ENCODE peak calls at places on chromosome 15, in ten cellular contexts. One of them, this sample, is unnamed.

GRCh38 chr15:48371550-48371949 is 40.3 kb downstream of the DUT start:
- DNase-seq in brain microvascular endothelial cell: no peak
- DNase-seq in ovary: no peak
- DNase-seq in CD4-positive, alpha-beta T cell: no peak
- DNase-seq in pancreas: no peak
- DNase-seq in cardiac muscle cell: no peak
- DNase-seq in GM23248: no peak
- DNase-seq in substantia nigra: no peak
- DNase-seq in PC-3: no peak
- DNase-seq in HL-60: no peak
- DNase-seq in this sample: no peak

GRCh38 chr15:49225572-49226281 is 55.7 kb downstream of the GALK2 start:
- DNase-seq in brain microvascular endothelial cell: peak; percentile 43
- DNase-seq in ovary: no peak
- DNase-seq in CD4-positive, alpha-beta T cell: no peak
- DNase-seq in pancreas: peak; percentile 27
- DNase-seq in cardiac muscle cell: peak; percentile 81
- DNase-seq in GM23248: peak; percentile 18
- DNase-seq in substantia nigra: no peak
- DNase-seq in PC-3: peak; percentile 20
- DNase-seq in HL-60: no peak
- DNase-seq in this sample: peak; percentile 39

GRCh38 chr15:48796930-48797329 is 13.9 kb downstream of the CEP152 start:
- DNase-seq in brain microvascular endothelial cell: no peak
- DNase-seq in ovary: no peak
- DNase-seq in CD4-positive, alpha-beta T cell: no peak
- DNase-seq in pancreas: no peak
- DNase-seq in cardiac muscle cell: no peak
- DNase-seq in GM23248: peak; percentile 60
- DNase-seq in substantia nigra: no peak
- DNase-seq in PC-3: peak; percentile 83
- DNase-seq in HL-60: no peak
- DNase-seq in this sample: no peak

GRCh38 chr15:22918056-22918455 is 62.1 kb downstream of the CYFIP1 start:
- DNase-seq in brain microvascular endothelial cell: peak; percentile 29
- DNase-seq in ovary: no peak
- DNase-seq in CD4-positive, alpha-beta T cell: no peak
- DNase-seq in pancreas: peak; percentile 30
- DNase-seq in cardiac muscle cell: no peak
- DNase-seq in GM23248: peak; percentile 65
- DNase-seq in substantia nigra: no peak
- DNase-seq in PC-3: peak; percentile 84
- DNase-seq in HL-60: no peak
- DNase-seq in this sample: no peak

GRCh38 chr15:97955040-97955439 is 5.5 kb upstream of the ARRDC4 start:
- DNase-seq in brain microvascular endothelial cell: no peak
- DNase-seq in ovary: no peak
- DNase-seq in CD4-positive, alpha-beta T cell: no peak
- DNase-seq in pancreas: no peak
- DNase-seq in cardiac muscle cell: no peak
- DNase-seq in GM23248: no peak
- DNase-seq in substantia nigra: no peak
- DNase-seq in PC-3: no peak
- DNase-seq in HL-60: no peak
- DNase-seq in this sample: no peak

GRCh38 chr15:51861557-51862350 is 32.3 kb downstream of the TMOD3 start:
- DNase-seq in brain microvascular endothelial cell: no peak
- DNase-seq in ovary: no peak
- DNase-seq in CD4-positive, alpha-beta T cell: peak; percentile 45
- DNase-seq in pancreas: no peak
- DNase-seq in cardiac muscle cell: no peak
- DNase-seq in GM23248: no peak
- DNase-seq in substantia nigra: no peak
- DNase-seq in PC-3: peak; percentile 20
- DNase-seq in HL-60: no peak
- DNase-seq in this sample: no peak

GRCh38 chr15:49290204-49290603 is 120.2 kb downstream of the GALK2 start:
- DNase-seq in brain microvascular endothelial cell: no peak
- DNase-seq in ovary: no peak
- DNase-seq in CD4-positive, alpha-beta T cell: no peak
- DNase-seq in pancreas: no peak
- DNase-seq in cardiac muscle cell: no peak
- DNase-seq in GM23248: no peak
- DNase-seq in substantia nigra: no peak
- DNase-seq in PC-3: no peak
- DNase-seq in HL-60: no peak
- DNase-seq in this sample: no peak

GRCh38 chr15:97023131-97023844 is 692.8 kb downstream of the NR2F2 start:
- DNase-seq in brain microvascular endothelial cell: peak; percentile 72
- DNase-seq in ovary: no peak
- DNase-seq in CD4-positive, alpha-beta T cell: no peak
- DNase-seq in pancreas: no peak
- DNase-seq in cardiac muscle cell: peak; percentile 51
- DNase-seq in GM23248: peak; percentile 0
- DNase-seq in substantia nigra: no peak
- DNase-seq in PC-3: no peak
- DNase-seq in HL-60: peak; percentile 25
- DNase-seq in this sample: no peak

GRCh38 chr15:45157974-45158373 is 28.2 kb downstream of the DUOX1 start:
- DNase-seq in brain microvascular endothelial cell: peak; percentile 65
- DNase-seq in ovary: no peak
- DNase-seq in CD4-positive, alpha-beta T cell: no peak
- DNase-seq in pancreas: no peak
- DNase-seq in cardiac muscle cell: peak; percentile 85
- DNase-seq in GM23248: peak; percentile 97
- DNase-seq in substantia nigra: peak; percentile 62
- DNase-seq in PC-3: peak; percentile 74
- DNase-seq in HL-60: no peak
- DNase-seq in this sample: no peak

GRCh38 chr15:40289140-40289775 is 6.4 kb upstream of the ANKRD63 start:
- DNase-seq in brain microvascular endothelial cell: no peak
- DNase-seq in ovary: no peak
- DNase-seq in CD4-positive, alpha-beta T cell: no peak
- DNase-seq in pancreas: peak; percentile 93
- DNase-seq in cardiac muscle cell: no peak
- DNase-seq in GM23248: no peak
- DNase-seq in substantia nigra: no peak
- DNase-seq in PC-3: peak; percentile 61
- DNase-seq in HL-60: no peak
- DNase-seq in this sample: no peak

GRCh38 chr15:89227425-89227824 is 6.0 kb upstream of the RLBP1 start:
- DNase-seq in brain microvascular endothelial cell: no peak
- DNase-seq in ovary: no peak
- DNase-seq in CD4-positive, alpha-beta T cell: no peak
- DNase-seq in pancreas: no peak
- DNase-seq in cardiac muscle cell: no peak
- DNase-seq in GM23248: no peak
- DNase-seq in substantia nigra: no peak
- DNase-seq in PC-3: no peak
- DNase-seq in HL-60: no peak
- DNase-seq in this sample: no peak

GRCh38 chr15:29204356-29204755 is 65.3 kb downstream of the NSMCE3 start:
- DNase-seq in brain microvascular endothelial cell: no peak
- DNase-seq in ovary: no peak
- DNase-seq in CD4-positive, alpha-beta T cell: no peak
- DNase-seq in pancreas: no peak
- DNase-seq in cardiac muscle cell: no peak
- DNase-seq in GM23248: no peak
- DNase-seq in substantia nigra: no peak
- DNase-seq in PC-3: no peak
- DNase-seq in HL-60: no peak
- DNase-seq in this sample: no peak

GRCh38 chr15:98043160-98044059 is 82.9 kb downstream of the ARRDC4 start:
- DNase-seq in brain microvascular endothelial cell: no peak
- DNase-seq in ovary: no peak
- DNase-seq in CD4-positive, alpha-beta T cell: no peak
- DNase-seq in pancreas: no peak
- DNase-seq in cardiac muscle cell: no peak
- DNase-seq in GM23248: no peak
- DNase-seq in substantia nigra: no peak
- DNase-seq in PC-3: no peak
- DNase-seq in HL-60: no peak
- DNase-seq in this sample: no peak

GRCh38 chr15:99631256-99631655 is 65.5 kb downstream of the MEF2A start:
- DNase-seq in brain microvascular endothelial cell: no peak
- DNase-seq in ovary: no peak
- DNase-seq in CD4-positive, alpha-beta T cell: no peak
- DNase-seq in pancreas: no peak
- DNase-seq in cardiac muscle cell: no peak
- DNase-seq in GM23248: no peak
- DNase-seq in substantia nigra: no peak
- DNase-seq in PC-3: no peak
- DNase-seq in HL-60: no peak
- DNase-seq in this sample: no peak

GRCh38 chr15:38005949-38006800 is 71.7 kb downstream of the TMCO5A start:
- DNase-seq in brain microvascular endothelial cell: no peak
- DNase-seq in ovary: no peak
- DNase-seq in CD4-positive, alpha-beta T cell: no peak
- DNase-seq in pancreas: no peak
- DNase-seq in cardiac muscle cell: no peak
- DNase-seq in GM23248: peak; percentile 17
- DNase-seq in substantia nigra: no peak
- DNase-seq in PC-3: no peak
- DNase-seq in HL-60: no peak
- DNase-seq in this sample: no peak

GRCh38 chr15:57923750-57924149 is 141.8 kb downstream of the ALDH1A2 start:
- DNase-seq in brain microvascular endothelial cell: no peak
- DNase-seq in ovary: no peak
- DNase-seq in CD4-positive, alpha-beta T cell: no peak
- DNase-seq in pancreas: no peak
- DNase-seq in cardiac muscle cell: peak; percentile 68
- DNase-seq in GM23248: peak; percentile 4
- DNase-seq in substantia nigra: no peak
- DNase-seq in PC-3: no peak
- DNase-seq in HL-60: no peak
- DNase-seq in this sample: no peak

GRCh38 chr15:96974761-96975160 is 644.3 kb downstream of the NR2F2 start:
- DNase-seq in brain microvascular endothelial cell: no peak
- DNase-seq in ovary: no peak
- DNase-seq in CD4-positive, alpha-beta T cell: no peak
- DNase-seq in pancreas: no peak
- DNase-seq in cardiac muscle cell: no peak
- DNase-seq in GM23248: no peak
- DNase-seq in substantia nigra: no peak
- DNase-seq in PC-3: peak; percentile 6
- DNase-seq in HL-60: no peak
- DNase-seq in this sample: no peak

GRCh38 chr15:41605566-41605965 is 46.6 kb downstream of the TYRO3 start:
- DNase-seq in brain microvascular endothelial cell: no peak
- DNase-seq in ovary: no peak
- DNase-seq in CD4-positive, alpha-beta T cell: no peak
- DNase-seq in pancreas: no peak
- DNase-seq in cardiac muscle cell: no peak
- DNase-seq in GM23248: no peak
- DNase-seq in substantia nigra: no peak
- DNase-seq in PC-3: no peak
- DNase-seq in HL-60: no peak
- DNase-seq in this sample: no peak

GRCh38 chr15:34119291-34119690 is 17.4 kb downstream of the PGBD4 start:
- DNase-seq in brain microvascular endothelial cell: no peak
- DNase-seq in ovary: no peak
- DNase-seq in CD4-positive, alpha-beta T cell: no peak
- DNase-seq in pancreas: no peak
- DNase-seq in cardiac muscle cell: peak; percentile 7
- DNase-seq in GM23248: peak; percentile 30
- DNase-seq in substantia nigra: no peak
- DNase-seq in PC-3: peak; percentile 70
- DNase-seq in HL-60: no peak
- DNase-seq in this sample: no peak

GRCh38 chr15:75695634-75696302 is 16.9 kb downstream of the CSPG4 start:
- DNase-seq in brain microvascular endothelial cell: no peak
- DNase-seq in ovary: no peak
- DNase-seq in CD4-positive, alpha-beta T cell: no peak
- DNase-seq in pancreas: no peak
- DNase-seq in cardiac muscle cell: no peak
- DNase-seq in GM23248: no peak
- DNase-seq in substantia nigra: no peak
- DNase-seq in PC-3: no peak
- DNase-seq in HL-60: no peak
- DNase-seq in this sample: no peak
- H3K27ac ChIP-seq in brain microvascular endothelial cell: no peak overlapping the region
- H3K27ac ChIP-seq in ovary: no peak overlapping the region
- H3K27ac ChIP-seq in CD4-positive, alpha-beta T cell: no peak overlapping the region
- H3K27ac ChIP-seq in pancreas: no peak overlapping the region
- H3K27ac ChIP-seq in cardiac muscle cell: no peak overlapping the region
- H3K27ac ChIP-seq in GM23248: no peak overlapping the region
- H3K27ac ChIP-seq in substantia nigra: no peak overlapping the region
- H3K27ac ChIP-seq in PC-3: no peak overlapping the region
- H3K27ac ChIP-seq in HL-60: no peak overlapping the region
- H3K27ac ChIP-seq in this sample: no peak overlapping the region

GRCh38 chr15:91099616-91100560 is at the start of gene SV2B:
- DNase-seq in brain microvascular endothelial cell: peak; percentile 35
- DNase-seq in ovary: no peak
- DNase-seq in CD4-positive, alpha-beta T cell: peak; percentile 31
- DNase-seq in pancreas: peak; percentile 69
- DNase-seq in cardiac muscle cell: peak; percentile 38
- DNase-seq in GM23248: peak; percentile 69
- DNase-seq in substantia nigra: no peak
- DNase-seq in PC-3: peak; percentile 28
- DNase-seq in HL-60: no peak
- DNase-seq in this sample: no peak
- H3K27ac ChIP-seq in brain microvascular endothelial cell: no peak within 1 kb of the TSS
- H3K27ac ChIP-seq in ovary: no peak within 1 kb of the TSS
- H3K27ac ChIP-seq in CD4-positive, alpha-beta T cell: no peak within 1 kb of the TSS
- H3K27ac ChIP-seq in pancreas: peak within 1 kb of the TSS; percentile 55
- H3K27ac ChIP-seq in cardiac muscle cell: no peak within 1 kb of the TSS
- H3K27ac ChIP-seq in GM23248: no peak within 1 kb of the TSS
- H3K27ac ChIP-seq in substantia nigra: peak within 1 kb of the TSS; percentile 57
- H3K27ac ChIP-seq in PC-3: no peak within 1 kb of the TSS
- H3K27ac ChIP-seq in HL-60: no peak within 1 kb of the TSS
- H3K27ac ChIP-seq in this sample: no peak within 1 kb of the TSS

GRCh38 chr15:63909819-63910437 is 76.2 kb upstream of the HERC1 start:
- DNase-seq in brain microvascular endothelial cell: peak; percentile 74
- DNase-seq in ovary: peak; percentile 52
- DNase-seq in CD4-positive, alpha-beta T cell: no peak
- DNase-seq in pancreas: no peak
- DNase-seq in cardiac muscle cell: peak; percentile 74
- DNase-seq in GM23248: peak; percentile 80
- DNase-seq in substantia nigra: no peak
- DNase-seq in PC-3: no peak
- DNase-seq in HL-60: no peak
- DNase-seq in this sample: no peak
- H3K27ac ChIP-seq in brain microvascular endothelial cell: no peak overlapping the region
- H3K27ac ChIP-seq in ovary: no peak overlapping the region
- H3K27ac ChIP-seq in CD4-positive, alpha-beta T cell: no peak overlapping the region
- H3K27ac ChIP-seq in pancreas: peak overlapping the region; percentile 24
- H3K27ac ChIP-seq in cardiac muscle cell: no peak overlapping the region
- H3K27ac ChIP-seq in GM23248: peak overlapping the region; percentile 63
- H3K27ac ChIP-seq in substantia nigra: no peak overlapping the region
- H3K27ac ChIP-seq in PC-3: no peak overlapping the region
- H3K27ac ChIP-seq in HL-60: no peak overlapping the region
- H3K27ac ChIP-seq in this sample: no peak overlapping the region

GRCh38 chr15:74937602-74938371 is at the start of gene COX5A:
- DNase-seq in brain microvascular endothelial cell: peak; percentile 96
- DNase-seq in ovary: peak; percentile 91
- DNase-seq in CD4-positive, alpha-beta T cell: peak; percentile 84
- DNase-seq in pancreas: peak; percentile 96
- DNase-seq in cardiac muscle cell: peak; percentile 98
- DNase-seq in GM23248: peak; percentile 99
- DNase-seq in substantia nigra: peak; percentile 92
- DNase-seq in PC-3: peak; percentile 96
- DNase-seq in HL-60: peak; percentile 93
- DNase-seq in this sample: no peak
- H3K27ac ChIP-seq in brain microvascular endothelial cell: peak within 1 kb of the TSS; percentile 86
- H3K27ac ChIP-seq in ovary: peak within 1 kb of the TSS; percentile 73
- H3K27ac ChIP-seq in CD4-positive, alpha-beta T cell: peak within 1 kb of the TSS; percentile 74
- H3K27ac ChIP-seq in pancreas: peak within 1 kb of the TSS; percentile 91
- H3K27ac ChIP-seq in cardiac muscle cell: peak within 1 kb of the TSS; percentile 96
- H3K27ac ChIP-seq in GM23248: peak within 1 kb of the TSS; percentile 76
- H3K27ac ChIP-seq in substantia nigra: peak within 1 kb of the TSS; percentile 93
- H3K27ac ChIP-seq in PC-3: peak within 1 kb of the TSS; percentile 52
- H3K27ac ChIP-seq in HL-60: peak within 1 kb of the TSS; percentile 99
- H3K27ac ChIP-seq in this sample: no peak within 1 kb of the TSS

GRCh38 chr15:80152180-80152895 is 461 bp upstream of the FAH start:
- DNase-seq in brain microvascular endothelial cell: peak; percentile 93
- DNase-seq in ovary: peak; percentile 98
- DNase-seq in CD4-positive, alpha-beta T cell: peak; percentile 86
- DNase-seq in pancreas: peak; percentile 99
- DNase-seq in cardiac muscle cell: peak; percentile 98
- DNase-seq in GM23248: peak; percentile 92
- DNase-seq in substantia nigra: peak; percentile 86
- DNase-seq in PC-3: peak; percentile 86
- DNase-seq in HL-60: peak; percentile 87
- DNase-seq in this sample: peak; percentile 64
- H3K27ac ChIP-seq in brain microvascular endothelial cell: no peak overlapping the region
- H3K27ac ChIP-seq in ovary: peak overlapping the region; percentile 88
- H3K27ac ChIP-seq in CD4-positive, alpha-beta T cell: no peak overlapping the region
- H3K27ac ChIP-seq in pancreas: peak overlapping the region; percentile 65
- H3K27ac ChIP-seq in cardiac muscle cell: peak overlapping the region; percentile 59
- H3K27ac ChIP-seq in GM23248: peak overlapping the region; percentile 64
- H3K27ac ChIP-seq in substantia nigra: no peak overlapping the region
- H3K27ac ChIP-seq in PC-3: peak overlapping the region; percentile 45
- H3K27ac ChIP-seq in HL-60: peak overlapping the region; percentile 83
- H3K27ac ChIP-seq in this sample: no peak overlapping the region